ENCODE peak calls at places on chromosomes 12 and 14, in seven cellular contexts. A is fibroblast of lung; X is central memory CD8-positive, alpha-beta T cell; J is HS-5; G is NCI-H2107; H is natural killer cell treated with Interleukin-12 subunit alpha and Interleukin-12 subunit beta and Interleukin-15 and Interleukin-18, amount 100 ng/mL, for 72 hours; R is HuH-7. W is an unnamed sample.

GRCh38 chr14:104109121-104109541 is 23.6 kb downstream of the ASPG start:
- DNase-seq in H (peak), R (no peak), A (no peak), G (no peak), J (no peak), X (no peak), W (no peak)

GRCh38 chr12:120012067-120012621 is 23.1 kb downstream of the BICDL1 start:
- DNase-seq in H (no peak), J (peak), R (no peak), X (peak), A (no peak), G (no peak), W (peak)

GRCh38 chr14:57831981-57832380 is 33.9 kb downstream of the SLC35F4 start:
- DNase-seq in J (no peak), R (no peak), X (no peak), G (no peak), A (no peak), H (no peak), W (no peak)

GRCh38 chr12:54128466-54128865 is 60.3 kb downstream of the SMUG1 start:
- DNase-seq in X (no peak), R (no peak), H (no peak), A (no peak), J (no peak), G (no peak), W (no peak)

GRCh38 chr14:100417466-100417865 is 94.3 kb downstream of the SLC25A47 start:
- DNase-seq in G (peak), H (no peak), J (peak), R (peak), A (peak), X (no peak), W (no peak)

GRCh38 chr12:51838036-51838435 is 10.5 kb downstream of the FIGNL2 start:
- DNase-seq in G (no peak), X (no peak), H (no peak), R (no peak), A (no peak), J (no peak), W (no peak)

GRCh38 chr12:65656904-65657351 is 167.4 kb upstream of the HMGA2 start:
- DNase-seq in H (no peak), J (peak), X (no peak), A (peak), G (no peak), R (no peak), W (no peak)

GRCh38 chr12:110505332-110505731 is 3.2 kb downstream of the RAD9B start:
- DNase-seq in H (no peak), X (no peak), G (no peak), J (no peak), A (no peak), R (no peak), W (no peak)

GRCh38 chr12:123078531-123079123 is 72.3 kb downstream of the PITPNM2 start:
- DNase-seq in A (no peak), R (no peak), X (no peak), J (no peak), H (no peak), G (no peak), W (no peak)

GRCh38 chr12:95733156-95733825 is 57.3 kb downstream of the NTN4 start:
- DNase-seq in G (no peak), H (no peak), J (peak), A (peak), X (no peak), R (no peak), W (no peak)

GRCh38 chr12:52614381-52615207 is 3.8 kb downstream of the KRT73 start:
- DNase-seq in J (no peak), H (no peak), G (no peak), X (no peak), R (no peak), A (no peak), W (peak)

GRCh38 chr12:90974286-90974685 is 19.3 kb upstream of the CCER1 start:
- DNase-seq in A (no peak), X (no peak), H (no peak), J (peak), G (no peak), R (no peak), W (no peak)

GRCh38 chr14:101222362-101223090 is 319.0 kb upstream of the RTL1 start:
- DNase-seq in X (peak), A (no peak), H (peak), R (no peak), G (no peak), J (no peak), W (no peak)

GRCh38 chr14:51071851-51072250 is 23.1 kb downstream of the TRIM9 start:
- DNase-seq in A (no peak), H (no peak), J (no peak), G (no peak), X (no peak), R (no peak), W (no peak)

GRCh38 chr14:98069712-98070133 is 1202.3 kb downstream of the BCL11B start:
- DNase-seq in J (no peak), R (no peak), G (no peak), A (no peak), X (no peak), H (no peak), W (no peak)

GRCh38 chr14:76894308-76894707 is 68.1 kb downstream of the LRRC74A start:
- DNase-seq in R (no peak), G (no peak), H (no peak), X (no peak), J (no peak), A (no peak), W (no peak)

GRCh38 chr14:31382221-31382620 is 38.1 kb downstream of the HEATR5A start:
- DNase-seq in R (no peak), J (no peak), A (no peak), X (no peak), H (no peak), G (no peak), W (no peak)

GRCh38 chr14:77593501-77593911 is 22.9 kb downstream of the SPTLC2 start:
- DNase-seq in J (peak), A (no peak), X (no peak), H (no peak), G (no peak), R (no peak), W (no peak)

GRCh38 chr14:45868863-45869262 is 615.9 kb upstream of the MIS18BP1 start:
- DNase-seq in A (no peak), G (no peak), R (no peak), J (no peak), X (no peak), H (no peak), W (no peak)

GRCh38 chr12:29722164-29722563 is 61.6 kb downstream of the TMTC1 start:
- DNase-seq in J (no peak), A (no peak), G (no peak), H (no peak), X (no peak), R (no peak), W (no peak)

GRCh38 chr14:21072102-21072501 is 2.0 kb downstream of the ARHGEF40 start:
- DNase-seq in R (peak), G (no peak), J (no peak), A (peak), H (no peak), X (no peak), W (no peak)

GRCh38 chr12:19273482-19274330 is 144.2 kb downstream of the PLEKHA5 start:
- DNase-seq in X (peak), G (peak), A (peak), H (no peak), R (no peak), J (peak), W (no peak)

GRCh38 chr14:68632591-68632895 is 160.3 kb downstream of the ZFP36L1 start:
- DNase-seq in A (no peak), R (no peak), J (no peak), H (no peak), X (no peak), G (no peak), W (no peak)

GRCh38 chr12:121799842-121800693 is 3.7 kb upstream of the SETD1B start:
- DNase-seq in H (peak), J (no peak), G (peak), X (no peak), A (peak), R (peak), W (peak)

GRCh38 chr12:99983721-99984258 is 946 bp downstream of the ANKS1B start:
- DNase-seq in R (peak), A (peak), G (no peak), J (no peak), X (no peak), H (no peak), W (no peak)

GRCh38 chr12:40107098-40107802 is 1.4 kb upstream of the SLC2A13 start:
- DNase-seq in G (peak), A (peak), J (peak), H (peak), X (peak), R (peak), W (peak)

GRCh38 chr14:61573748-61574513 is 121.4 kb upstream of the HIF1A start:
- DNase-seq in X (no peak), G (no peak), J (no peak), R (no peak), A (no peak), H (peak), W (no peak)

GRCh38 chr12:132772551-132772950 is 10.9 kb upstream of the ANKLE2 start:
- DNase-seq in J (no peak), X (no peak), R (no peak), G (no peak), A (no peak), H (no peak), W (peak)

GRCh38 chr12:26691234-26691970 is 141.6 kb downstream of the ITPR2 start:
- DNase-seq in R (no peak), X (no peak), G (no peak), A (peak), J (peak), H (no peak), W (no peak)

GRCh38 chr12:66776974-66777373 is 98.1 kb upstream of the GRIP1 start:
- DNase-seq in A (no peak), X (peak), R (no peak), G (no peak), H (peak), J (no peak), W (no peak)

GRCh38 chr12:10278104-10278503 is 29.6 kb upstream of the KLRD1 start:
- DNase-seq in A (no peak), H (no peak), R (no peak), J (no peak), X (no peak), G (no peak), W (no peak)

GRCh38 chr12:93122089-93122488 is 193.0 kb upstream of the EEA1 start:
- DNase-seq in H (no peak), J (peak), X (no peak), G (no peak), A (peak), R (no peak), W (no peak)

W was measured in memory B cell.